ENCODE peak calls at places on chromosomes 16 and 17, in four cellular contexts. One of them, this sample, is unnamed.

GRCh38 chr16:10878644-10879498 is 1.9 kb downstream of the CIITA start:
- DNase-seq in activated naive CD4-positive, alpha-beta T cell: no peak
- DNase-seq in stromal cell of bone marrow: peak; percentile 30
- DNase-seq in iris pigment epithelial cell: peak; percentile 38
- DNase-seq in this sample: no peak

GRCh38 chr17:8832711-8833352 is 33.7 kb upstream of the MFSD6L start:
- DNase-seq in activated naive CD4-positive, alpha-beta T cell: no peak
- DNase-seq in stromal cell of bone marrow: no peak
- DNase-seq in iris pigment epithelial cell: no peak
- DNase-seq in this sample: no peak

GRCh38 chr17:28139822-28140221 is 97.3 kb downstream of the NLK start:
- DNase-seq in activated naive CD4-positive, alpha-beta T cell: no peak
- DNase-seq in stromal cell of bone marrow: no peak
- DNase-seq in iris pigment epithelial cell: no peak
- DNase-seq in this sample: no peak

GRCh38 chr16:68297908-68298307 is 12.8 kb downstream of the SLC7A6OS start:
- DNase-seq in activated naive CD4-positive, alpha-beta T cell: no peak
- DNase-seq in stromal cell of bone marrow: no peak
- DNase-seq in iris pigment epithelial cell: peak; percentile 55
- DNase-seq in this sample: no peak

GRCh38 chr17:73895157-73895556 is 250.9 kb upstream of the SDK2 start:
- DNase-seq in activated naive CD4-positive, alpha-beta T cell: no peak
- DNase-seq in stromal cell of bone marrow: no peak
- DNase-seq in iris pigment epithelial cell: no peak
- DNase-seq in this sample: no peak

GRCh38 chr16:67230809-67231660 is 4.1 kb downstream of the TMEM208 start:
- DNase-seq in activated naive CD4-positive, alpha-beta T cell: no peak
- DNase-seq in stromal cell of bone marrow: no peak
- DNase-seq in iris pigment epithelial cell: no peak
- DNase-seq in this sample: no peak

GRCh38 chr16:30535106-30535776 is 583 bp upstream of the ZNF747 start:
- DNase-seq in activated naive CD4-positive, alpha-beta T cell: no peak
- DNase-seq in stromal cell of bone marrow: no peak
- DNase-seq in iris pigment epithelial cell: peak; percentile 25
- DNase-seq in this sample: no peak

GRCh38 chr16:48892884-48893283 is 282.9 kb upstream of the N4BP1 start:
- DNase-seq in activated naive CD4-positive, alpha-beta T cell: no peak
- DNase-seq in stromal cell of bone marrow: no peak
- DNase-seq in iris pigment epithelial cell: no peak
- DNase-seq in this sample: no peak

GRCh38 chr17:74491645-74492044 is 25.2 kb downstream of the CD300A start:
- DNase-seq in activated naive CD4-positive, alpha-beta T cell: no peak
- DNase-seq in stromal cell of bone marrow: no peak
- DNase-seq in iris pigment epithelial cell: no peak
- DNase-seq in this sample: no peak

GRCh38 chr17:28760987-28761562 is 17.3 kb downstream of the TRAF4 start:
- DNase-seq in activated naive CD4-positive, alpha-beta T cell: no peak
- DNase-seq in stromal cell of bone marrow: no peak
- DNase-seq in iris pigment epithelial cell: peak; percentile 81
- DNase-seq in this sample: peak; percentile 51

GRCh38 chr16:85227262-85227923 is 115.1 kb upstream of the CIBAR2 start:
- DNase-seq in activated naive CD4-positive, alpha-beta T cell: no peak
- DNase-seq in stromal cell of bone marrow: no peak
- DNase-seq in iris pigment epithelial cell: peak; percentile 51
- DNase-seq in this sample: peak; percentile 86

GRCh38 chr17:62981933-62982332 is 15.9 kb downstream of the TANC2 start:
- DNase-seq in activated naive CD4-positive, alpha-beta T cell: no peak
- DNase-seq in stromal cell of bone marrow: no peak
- DNase-seq in iris pigment epithelial cell: peak; percentile 36
- DNase-seq in this sample: peak; percentile 56

GRCh38 chr17:20085283-20085875 is 76.2 kb downstream of the SPECC1 start:
- DNase-seq in activated naive CD4-positive, alpha-beta T cell: no peak
- DNase-seq in stromal cell of bone marrow: no peak
- DNase-seq in iris pigment epithelial cell: peak; percentile 8
- DNase-seq in this sample: peak; percentile 83

GRCh38 chr17:48611681-48612455 is 1.1 kb upstream of the HOXB7 start:
- DNase-seq in activated naive CD4-positive, alpha-beta T cell: no peak
- DNase-seq in stromal cell of bone marrow: no peak
- DNase-seq in iris pigment epithelial cell: no peak
- DNase-seq in this sample: no peak

GRCh38 chr17:33874617-33875060 is 380.4 kb upstream of the CCL2 start:
- DNase-seq in activated naive CD4-positive, alpha-beta T cell: no peak
- DNase-seq in stromal cell of bone marrow: no peak
- DNase-seq in iris pigment epithelial cell: no peak
- DNase-seq in this sample: no peak

GRCh38 chr17:251531-251930 is 70.1 kb upstream of the DOC2B start:
- DNase-seq in activated naive CD4-positive, alpha-beta T cell: no peak
- DNase-seq in stromal cell of bone marrow: no peak
- DNase-seq in iris pigment epithelial cell: no peak
- DNase-seq in this sample: no peak